ENCODE peak calls at places on chromosomes 4 and X, in nine cellular contexts. N, K, C, G, X, Y, M, I and H are unnamed samples.

GRCh38 chr4:170001688-170002267 is 24.4 kb downstream of the MFAP3L start:
- DNase-seq in M (no peak), I (no peak), Y (no peak), C (peak; percentile 8), X (no peak), K (no peak), G (no peak), N (no peak), H (no peak)

GRCh38 chrX:63740382-63740781 is 44.6 kb downstream of the ARHGEF9 start:
- DNase-seq in M (no peak), I (no peak), X (peak; percentile 13), Y (no peak), C (no peak), G (no peak), N (no peak), K (no peak), H (no peak)

GRCh38 chr4:162163892-162164759 is at the start of gene FSTL5:
- DNase-seq in Y (peak; percentile 35), G (no peak), C (peak; percentile 14), X (peak; percentile 67), I (peak; percentile 62), K (peak; percentile 46), N (peak; percentile 4), M (peak; percentile 99), H (peak; percentile 81)

GRCh38 chrX:41335590-41336331 is 1.8 kb downstream of the DDX3X start:
- DNase-seq in K (peak; percentile 38), I (no peak), C (no peak), G (no peak), N (no peak), M (no peak), Y (no peak), X (no peak), H (no peak)

GRCh38 chrX:122739770-122740169 is 444.3 kb upstream of the GRIA3 start:
- DNase-seq in Y (no peak), K (no peak), G (no peak), C (no peak), M (no peak), I (no peak), N (no peak), X (no peak), H (no peak)

GRCh38 chr4:98851806-98852205 is 77.1 kb downstream of the EIF4E start:
- DNase-seq in K (no peak), G (no peak), I (no peak), M (no peak), Y (no peak), X (no peak), N (no peak), C (no peak), H (peak; percentile 25)

GRCh38 chrX:25389276-25389675 is 373.5 kb upstream of the ARX start:
- DNase-seq in K (no peak), M (no peak), X (no peak), G (no peak), I (no peak), Y (no peak), C (no peak), N (no peak), H (no peak)

GRCh38 chr4:72779256-72779655 is 210.2 kb upstream of the ADAMTS3 start:
- DNase-seq in N (no peak), M (no peak), G (no peak), X (no peak), Y (no peak), I (no peak), K (no peak), C (no peak), H (no peak)

GRCh38 chr4:40525811-40526598 is 103.7 kb downstream of the RBM47 start:
- DNase-seq in I (peak; percentile 81), G (no peak), C (no peak), X (no peak), N (no peak), Y (no peak), M (no peak), K (peak; percentile 55), H (no peak)

GRCh38 chr4:152672403-152673092 is 7.2 kb downstream of the TMEM154 start:
- DNase-seq in C (no peak), K (no peak), G (no peak), Y (no peak), X (no peak), M (no peak), I (no peak), N (no peak), H (no peak)

GRCh38 chrX:85851418-85851817 is 195.9 kb downstream of the CHM start:
- DNase-seq in G (no peak), I (peak; percentile 49), Y (no peak), K (no peak), M (peak; percentile 46), N (peak; percentile 52), X (peak; percentile 27), C (peak; percentile 45), H (no peak)

GRCh38 chr4:164770051-164770724 is 16.3 kb downstream of the SMIM31 start:
- DNase-seq in N (no peak), X (no peak), G (no peak), C (peak; percentile 42), K (no peak), Y (no peak), I (no peak), M (no peak), H (no peak)

GRCh38 chrX:63354484-63354883 is 3.4 kb upstream of the SPIN4 start:
- DNase-seq in I (no peak), X (no peak), G (no peak), N (no peak), K (no peak), C (no peak), M (no peak), Y (no peak), H (no peak)

GRCh38 chrX:54494970-54495813 is 842 bp downstream of the FGD1 start:
- DNase-seq in C (peak; percentile 37), G (no peak), N (no peak), X (no peak), M (peak; percentile 47), K (no peak), I (peak; percentile 37), Y (no peak), H (no peak)

GRCh38 chr4:26307027-26307426 is 13.8 kb upstream of the RBPJ start:
- DNase-seq in Y (no peak), M (no peak), C (no peak), I (no peak), N (no peak), K (no peak), X (no peak), G (no peak), H (no peak)

GRCh38 chr4:28357985-28358384 is 1497.3 kb downstream of the STIM2 start:
- DNase-seq in C (no peak), K (no peak), G (no peak), N (no peak), X (no peak), Y (no peak), M (no peak), I (no peak), H (peak; percentile 29)

GRCh38 chr4:6162885-6163284 is 37.5 kb downstream of the JAKMIP1 start:
- DNase-seq in I (no peak), K (no peak), C (no peak), M (no peak), Y (no peak), X (no peak), N (no peak), G (no peak), H (no peak)

GRCh38 chrX:68650491-68650890 is 3.0 kb downstream of the STARD8 start:
- DNase-seq in K (no peak), G (no peak), I (no peak), X (no peak), Y (no peak), C (no peak), N (no peak), M (no peak), H (no peak)

GRCh38 chrX:116204947-116205346 is 34.4 kb downstream of the AGTR2 start:
- DNase-seq in M (no peak), Y (no peak), I (no peak), C (peak; percentile 5), N (peak; percentile 14), X (peak; percentile 0), K (no peak), G (no peak), H (peak; percentile 5)

GRCh38 chrX:21728276-21728968 is 29.5 kb downstream of the SMPX start:
- DNase-seq in G (no peak), Y (no peak), N (no peak), M (no peak), C (no peak), K (no peak), I (no peak), X (no peak), H (no peak)

GRCh38 chrX:21658152-21658737 is at the start of gene KLHL34:
- DNase-seq in M (no peak), C (no peak), X (no peak), N (peak; percentile 19), G (no peak), Y (peak; percentile 14), K (no peak), I (no peak), H (no peak)

GRCh38 chrX:103175944-103176753 is 38.8 kb upstream of the BEX4 start:
- DNase-seq in I (peak; percentile 56), C (peak; percentile 60), Y (peak; percentile 36), M (peak; percentile 70), G (no peak), X (peak; percentile 41), N (peak; percentile 71), K (peak; percentile 0), H (no peak)

GRCh38 chr4:75016472-75016871 is 83.6 kb downstream of the PARM1 start:
- DNase-seq in N (no peak), G (no peak), K (no peak), X (no peak), I (peak; percentile 38), Y (no peak), C (no peak), M (no peak), H (no peak)

GRCh38 chrX:119694601-119695534 is 1.9 kb upstream of the SEPTIN6 start:
- DNase-seq in G (no peak), C (no peak), I (no peak), X (no peak), Y (no peak), K (no peak), N (no peak), M (peak; percentile 48), H (no peak)

GRCh38 chr4:38523524-38524448 is 140.2 kb upstream of the KLF3 start:
- DNase-seq in G (peak; percentile 1), C (no peak), N (no peak), K (no peak), I (no peak), Y (peak; percentile 55), M (no peak), X (peak; percentile 93), H (no peak)

GRCh38 chr4:45160932-45161331 is 434.6 kb upstream of the GNPDA2 start:
- DNase-seq in M (no peak), K (no peak), N (no peak), X (peak; percentile 2), C (no peak), Y (no peak), I (no peak), G (no peak), H (no peak)